ENCODE peak calls at places on chromosomes 12 and 14, in four cellular contexts. A is stomach; V is right lobe of liver; F is CD8-positive, alpha-beta memory T cell. R is an unnamed sample.

GRCh38 chr14:96805906-96806305 is 8.7 kb downstream of the VRK1 start:
- DNase-seq in V (no peak), F (no peak), A (no peak), R (no peak)

GRCh38 chr14:60095781-60096450 is 4.2 kb downstream of the PCNX4 start:
- DNase-seq in F (no peak), V (no peak), A (no peak), R (no peak)

GRCh38 chr14:91149462-91149861 is 35.6 kb downstream of the DGLUCY start:
- DNase-seq in V (peak; percentile 86), F (no peak), A (peak; percentile 75), R (no peak)

GRCh38 chr12:24416423-24417109 is 467.1 kb upstream of the SOX5 start:
- DNase-seq in F (no peak), V (no peak), A (no peak), R (no peak)

GRCh38 chr12:106214576-106214975 is 33.2 kb downstream of the CKAP4 start:
- DNase-seq in F (no peak), A (no peak), V (no peak), R (no peak)

GRCh38 chr12:122062832-122063690 is 15.5 kb upstream of the MLXIP start:
- DNase-seq in V (peak; percentile 86), F (no peak), A (peak; percentile 75), R (no peak)

GRCh38 chr12:85829391-85829790 is 6.8 kb downstream of the RASSF9 start:
- DNase-seq in F (no peak), A (no peak), V (no peak), R (no peak)

GRCh38 chr12:19981944-19982343 is 386.4 kb upstream of the PDE3A start:
- DNase-seq in F (no peak), A (no peak), V (no peak), R (no peak)

GRCh38 chr12:2084553-2085296 is 31.9 kb downstream of the CACNA1C start:
- DNase-seq in F (no peak), V (no peak), A (no peak), R (peak; percentile 70)

GRCh38 chr12:131388164-131388795 is 322.6 kb upstream of the SFSWAP start:
- DNase-seq in A (no peak), F (no peak), V (no peak), R (no peak)

GRCh38 chr12:74539765-74540526 is 2.3 kb downstream of the ATXN7L3B start:
- DNase-seq in V (no peak), F (no peak), A (no peak), R (no peak)

GRCh38 chr12:49795654-49796105 is 32.5 kb downstream of the NCKAP5L start:
- DNase-seq in A (no peak), V (no peak), F (no peak), R (no peak)

GRCh38 chr12:67701121-67701520 is 52.6 kb downstream of the DYRK2 start:
- DNase-seq in A (no peak), F (no peak), V (no peak), R (no peak)

GRCh38 chr12:131103614-131104463 is 150.1 kb downstream of the ADGRD1 start:
- DNase-seq in A (peak; percentile 3), F (no peak), V (peak; percentile 39), R (no peak)

GRCh38 chr14:91295276-91295845 is 50.9 kb upstream of the GPR68 start:
- DNase-seq in V (no peak), A (no peak), F (no peak), R (no peak)

GRCh38 chr14:50533806-50534205 is 1.4 kb upstream of the MAP4K5 start:
- DNase-seq in F (no peak), V (no peak), A (no peak), R (no peak)

GRCh38 chr12:43169115-43169681 is 382.8 kb downstream of the ADAMTS20 start:
- DNase-seq in A (no peak), V (no peak), F (no peak), R (no peak)

GRCh38 chr12:22231078-22231477 is 103.4 kb downstream of the ST8SIA1 start:
- DNase-seq in F (no peak), A (no peak), V (no peak), R (no peak)

GRCh38 chr14:56686416-56686815 is 106.8 kb downstream of the TMEM260 start:
- DNase-seq in A (peak; percentile 41), V (peak; percentile 75), F (no peak), R (no peak)

DNA sequence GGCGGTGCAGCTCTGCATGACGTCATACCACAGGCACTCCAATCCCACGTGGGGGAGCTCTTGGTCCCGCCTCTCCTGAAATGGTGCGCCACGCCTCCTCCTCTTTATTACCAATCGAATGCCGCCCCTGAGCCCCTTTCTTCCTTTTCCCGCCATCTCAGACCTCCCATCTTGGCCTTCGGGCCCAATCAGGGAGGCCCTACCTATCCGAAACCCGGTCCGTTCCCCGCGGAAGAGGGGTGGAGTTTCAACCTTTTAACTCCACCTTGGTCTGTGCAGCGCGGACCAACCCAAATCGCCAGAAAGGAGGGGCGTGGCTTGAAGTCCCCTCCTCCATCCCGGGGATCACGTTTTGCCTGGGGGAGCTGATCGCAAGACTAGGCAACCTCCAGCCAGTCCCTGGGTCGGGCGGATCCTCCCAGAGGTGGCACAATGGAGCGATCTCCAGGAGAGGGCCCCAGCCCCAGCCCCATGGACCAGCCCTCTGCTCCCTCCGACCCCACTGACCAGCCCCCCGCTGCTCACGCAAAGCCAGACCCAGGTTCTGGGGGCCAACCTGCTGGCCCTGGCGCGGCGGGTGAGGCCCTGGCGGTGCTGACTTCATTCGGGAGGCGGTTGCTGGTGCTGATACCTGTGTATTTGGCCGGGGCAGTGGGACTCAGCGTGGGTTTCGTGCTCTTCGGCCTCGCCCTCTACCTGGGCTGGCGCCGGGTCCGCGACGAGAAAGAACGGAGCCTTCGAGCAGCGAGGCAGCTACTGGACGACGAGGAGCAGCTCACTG is at the start of gene ESYT1:
- DNase-seq in A (peak; percentile 99), V (peak; percentile 100), F (peak; percentile 94), R (peak; percentile 100)
- H3K4me1 ChIP-seq in A (peaks cover 62% of the 10 kb centered on the region), V (no peaks in the 10 kb centered on the region), F (peaks cover 50% of the 10 kb centered on the region), R (no peaks in the 10 kb centered on the region)

DNA sequence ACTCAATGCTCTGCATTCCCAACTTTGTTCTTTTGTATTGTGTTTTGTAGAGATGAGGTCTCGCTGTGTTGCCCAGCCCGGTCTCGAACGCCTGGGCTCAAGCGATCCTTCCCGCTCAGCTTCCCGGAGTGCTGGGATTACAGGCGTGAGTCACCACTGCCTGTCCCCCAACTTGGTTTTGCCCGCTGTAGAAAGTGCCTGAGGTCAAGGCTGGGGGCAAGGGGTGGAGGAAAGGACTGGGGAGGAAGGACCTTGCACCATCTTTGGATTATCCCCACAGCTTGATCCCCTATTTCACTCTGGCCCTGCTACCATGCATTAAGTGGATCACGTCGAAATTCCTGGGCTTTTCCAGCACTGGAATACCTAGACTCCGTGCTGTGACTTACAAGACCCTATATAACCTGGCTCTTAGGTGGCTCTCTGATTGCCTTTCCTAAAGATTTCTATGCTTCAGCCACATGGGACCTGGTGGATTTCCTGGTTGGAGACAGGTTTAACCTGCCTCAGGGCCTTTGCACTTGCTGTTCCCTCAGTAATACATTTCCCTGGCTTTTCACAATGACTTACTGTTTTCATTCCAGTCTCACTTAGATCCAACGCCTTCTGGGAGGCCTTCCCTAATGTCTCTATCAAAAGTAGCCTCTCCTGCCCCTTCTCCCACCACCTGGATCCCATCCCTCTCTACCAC is 608 bp upstream of the PIANP start:
- DNase-seq in A (no peak), V (no peak), F (no peak), R (no peak)
- H3K4me3 ChIP-seq in A (peak overlapping the region; percentile 46), V (no peak overlapping the region), F (peak overlapping the region; percentile 30), R (no peak overlapping the region)

DNA sequence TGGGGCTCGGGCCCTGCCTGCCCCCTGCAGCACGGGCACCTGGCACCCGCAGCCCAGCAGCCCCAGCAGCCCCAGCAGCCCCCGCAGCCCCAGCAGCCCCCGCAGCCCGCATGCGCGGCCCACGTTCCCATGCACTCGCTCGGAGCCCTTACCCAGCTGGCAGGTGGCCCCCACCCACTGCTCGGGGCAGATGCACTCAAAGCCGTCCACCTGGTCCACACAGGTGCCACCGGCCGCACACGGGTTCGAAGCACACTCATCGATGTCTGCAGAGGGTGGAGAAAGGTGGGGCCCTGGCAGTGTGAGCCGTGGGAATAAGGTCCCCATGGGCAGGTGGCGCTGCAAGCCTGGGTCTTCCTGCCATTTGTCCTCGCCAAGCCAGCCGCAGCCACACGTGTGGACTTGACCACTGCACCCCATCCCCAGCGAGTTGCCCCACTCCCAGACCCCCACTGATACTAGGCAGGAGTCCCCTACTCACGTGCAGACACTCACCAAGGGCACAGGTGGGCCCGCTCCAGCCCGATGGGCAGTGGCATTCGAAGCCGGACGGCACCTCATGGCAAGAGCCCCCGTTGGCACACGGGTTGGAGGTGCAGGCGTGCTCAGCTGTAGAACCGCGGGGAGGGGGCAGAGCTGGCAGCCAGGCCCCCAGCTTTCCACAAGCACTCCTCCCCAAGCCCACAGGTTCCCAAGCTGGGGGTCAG is 17.3 kb downstream of the JAG2 start:
- DNase-seq in A (no peak), V (no peak), F (no peak), R (no peak)
- H3K4me1 ChIP-seq in A (no peaks in the 10 kb centered on the region), V (no peaks in the 10 kb centered on the region), F (no peaks in the 10 kb centered on the region), R (peaks cover 39% of the 10 kb centered on the region)

DNA sequence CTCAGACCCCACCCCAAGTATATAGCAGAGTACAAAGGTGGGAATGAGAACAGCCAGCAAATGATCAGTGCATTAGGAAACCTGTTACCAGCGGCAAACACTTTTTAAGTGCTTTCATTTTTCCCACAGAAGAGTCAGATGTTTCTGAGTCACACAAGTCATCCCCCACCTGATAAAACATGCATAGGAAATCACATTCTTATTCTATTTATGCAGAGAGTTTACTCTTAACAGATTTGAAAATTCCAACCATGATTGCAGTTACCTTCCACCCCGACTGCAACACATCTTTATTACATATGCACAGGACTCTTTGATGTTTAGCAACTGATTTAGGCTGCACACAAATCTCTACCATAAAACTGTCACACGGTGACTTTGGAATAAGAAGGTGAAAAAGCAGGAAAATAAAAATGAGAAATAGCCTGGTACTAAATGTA is 236.4 kb downstream of the PAWR start:
- DNase-seq in A (no peak), F (no peak), V (no peak), R (no peak)
- H3K4me3 ChIP-seq in A (no peak overlapping the region), F (no peak overlapping the region), V (no peak overlapping the region), R (no peak overlapping the region)